ENCODE peak calls at places on chromosomes 4 and X, in five cellular contexts. One of them, this sample, is unnamed.

GRCh38 chr4:101944649-101945048 is 154.1 kb downstream of the BANK1 start:
- DNase-seq in cardiac muscle cell: no peak
- DNase-seq in colonic mucosa: no peak
- DNase-seq in SJSA1: no peak
- DNase-seq in upper lobe of left lung: peak
- DNase-seq in this sample: no peak

GRCh38 chrX:71941771-71942170 is 31.1 kb downstream of the NHSL2 start:
- DNase-seq in cardiac muscle cell: peak
- DNase-seq in colonic mucosa: no peak
- DNase-seq in SJSA1: no peak
- DNase-seq in upper lobe of left lung: no peak
- DNase-seq in this sample: no peak

GRCh38 chr4:145545538-145546224 is 64.0 kb downstream of the SMAD1 start:
- DNase-seq in cardiac muscle cell: peak
- DNase-seq in colonic mucosa: peak
- DNase-seq in SJSA1: no peak
- DNase-seq in upper lobe of left lung: peak
- DNase-seq in this sample: no peak

GRCh38 chrX:69014200-69014599 is 151.1 kb downstream of the PJA1 start:
- DNase-seq in cardiac muscle cell: peak
- DNase-seq in colonic mucosa: no peak
- DNase-seq in SJSA1: no peak
- DNase-seq in upper lobe of left lung: no peak
- DNase-seq in this sample: no peak

GRCh38 chr4:75985116-75985515 is 5.6 kb downstream of the SDAD1 start:
- DNase-seq in cardiac muscle cell: peak
- DNase-seq in colonic mucosa: no peak
- DNase-seq in SJSA1: peak
- DNase-seq in upper lobe of left lung: no peak
- DNase-seq in this sample: no peak

GRCh38 chrX:17860179-17860780 is 818 bp downstream of the RAI2 start:
- DNase-seq in cardiac muscle cell: no peak
- DNase-seq in colonic mucosa: no peak
- DNase-seq in SJSA1: no peak
- DNase-seq in upper lobe of left lung: no peak
- DNase-seq in this sample: no peak

GRCh38 chr4:75654905-75655304 is 18.3 kb downstream of the G3BP2 start:
- DNase-seq in cardiac muscle cell: no peak
- DNase-seq in colonic mucosa: no peak
- DNase-seq in SJSA1: no peak
- DNase-seq in upper lobe of left lung: no peak
- DNase-seq in this sample: no peak

GRCh38 chr4:142203505-142203904 is 567.1 kb downstream of the IL15 start:
- DNase-seq in cardiac muscle cell: no peak
- DNase-seq in colonic mucosa: no peak
- DNase-seq in SJSA1: no peak
- DNase-seq in upper lobe of left lung: no peak
- DNase-seq in this sample: no peak

GRCh38 chrX:19443886-19444530 is 71.3 kb downstream of the MAP3K15 start:
- DNase-seq in cardiac muscle cell: no peak
- DNase-seq in colonic mucosa: no peak
- DNase-seq in SJSA1: no peak
- DNase-seq in upper lobe of left lung: no peak
- DNase-seq in this sample: no peak

GRCh38 chr4:174224550-174224949 is 58.9 kb downstream of the FBXO8 start:
- DNase-seq in cardiac muscle cell: no peak
- DNase-seq in colonic mucosa: no peak
- DNase-seq in SJSA1: no peak
- DNase-seq in upper lobe of left lung: no peak
- DNase-seq in this sample: no peak

GRCh38 chrX:40646489-40647306 is 663 bp downstream of the CXorf38 start:
- DNase-seq in cardiac muscle cell: peak
- DNase-seq in colonic mucosa: peak
- DNase-seq in SJSA1: no peak
- DNase-seq in upper lobe of left lung: peak
- DNase-seq in this sample: no peak

GRCh38 chrX:71099736-71100135 is 4.1 kb downstream of the FOXO4 start:
- DNase-seq in cardiac muscle cell: no peak
- DNase-seq in colonic mucosa: no peak
- DNase-seq in SJSA1: no peak
- DNase-seq in upper lobe of left lung: no peak
- DNase-seq in this sample: no peak

GRCh38 chr4:123667496-123667895 is 270.9 kb downstream of the SPRY1 start:
- DNase-seq in cardiac muscle cell: no peak
- DNase-seq in colonic mucosa: no peak
- DNase-seq in SJSA1: no peak
- DNase-seq in upper lobe of left lung: no peak
- DNase-seq in this sample: no peak

GRCh38 chr4:28702571-28702970 is 1841.9 kb downstream of the STIM2 start:
- DNase-seq in cardiac muscle cell: no peak
- DNase-seq in colonic mucosa: no peak
- DNase-seq in SJSA1: no peak
- DNase-seq in upper lobe of left lung: no peak
- DNase-seq in this sample: no peak

GRCh38 chr4:87150498-87151261 is 69.7 kb downstream of the KLHL8 start:
- DNase-seq in cardiac muscle cell: peak
- DNase-seq in colonic mucosa: peak
- DNase-seq in SJSA1: peak
- DNase-seq in upper lobe of left lung: no peak
- DNase-seq in this sample: peak

GRCh38 chr4:52566136-52567031 is 92.7 kb downstream of the USP46 start:
- DNase-seq in cardiac muscle cell: no peak
- DNase-seq in colonic mucosa: no peak
- DNase-seq in SJSA1: peak
- DNase-seq in upper lobe of left lung: no peak
- DNase-seq in this sample: no peak

GRCh38 chr4:48602222-48602621 is 112.2 kb downstream of the ZAR1 start:
- DNase-seq in cardiac muscle cell: no peak
- DNase-seq in colonic mucosa: no peak
- DNase-seq in SJSA1: no peak
- DNase-seq in upper lobe of left lung: no peak
- DNase-seq in this sample: no peak

DNA sequence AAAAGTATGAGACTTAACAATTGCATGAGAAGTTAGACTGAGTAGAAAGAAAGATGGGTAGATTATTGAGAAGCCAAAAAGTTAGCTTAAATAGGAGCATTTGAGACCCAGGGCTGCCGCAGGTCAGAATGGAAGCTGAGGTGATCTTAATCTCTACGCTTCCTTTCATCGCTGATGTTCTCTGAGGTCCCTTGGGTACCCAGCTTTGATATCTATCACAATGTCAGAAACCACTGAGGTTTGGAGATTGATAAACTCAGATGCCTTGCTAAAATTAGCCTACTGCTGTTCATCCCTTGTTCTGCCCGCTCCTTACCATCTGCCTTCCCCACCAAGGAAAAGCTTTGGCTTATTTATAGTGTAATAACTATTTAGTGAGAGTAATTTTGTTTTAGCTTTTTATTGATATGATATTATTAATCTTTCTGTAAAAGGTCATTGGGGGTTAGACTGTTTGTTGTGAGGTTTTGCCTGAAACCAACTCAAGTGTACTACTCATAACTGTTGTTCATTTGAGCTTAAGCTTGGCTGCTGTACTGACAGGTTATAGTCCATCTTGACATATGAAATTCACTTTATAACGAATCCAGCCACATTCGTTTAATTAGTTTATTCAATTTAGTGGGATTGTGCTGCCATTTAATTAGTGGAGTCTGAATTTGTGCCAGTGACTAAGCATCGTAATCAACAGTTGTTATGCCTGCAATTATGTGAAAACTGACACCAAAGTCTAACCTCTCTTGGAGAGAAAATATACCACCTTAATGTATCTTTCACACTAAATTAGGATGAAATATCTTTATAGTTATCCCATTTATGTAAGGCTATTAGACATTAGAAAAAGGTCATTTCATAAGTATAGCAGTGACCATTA is 15.1 kb downstream of the MCUB start:
- DNase-seq in cardiac muscle cell: no peak
- DNase-seq in colonic mucosa: no peak
- DNase-seq in SJSA1: no peak
- DNase-seq in upper lobe of left lung: no peak
- DNase-seq in this sample: no peak
- H3K27ac ChIP-seq in cardiac muscle cell: no peak
- H3K27ac ChIP-seq in colonic mucosa: no peak
- H3K27ac ChIP-seq in SJSA1: no peak
- H3K27ac ChIP-seq in upper lobe of left lung: no peak
- H3K27ac ChIP-seq in this sample: no peak

DNA sequence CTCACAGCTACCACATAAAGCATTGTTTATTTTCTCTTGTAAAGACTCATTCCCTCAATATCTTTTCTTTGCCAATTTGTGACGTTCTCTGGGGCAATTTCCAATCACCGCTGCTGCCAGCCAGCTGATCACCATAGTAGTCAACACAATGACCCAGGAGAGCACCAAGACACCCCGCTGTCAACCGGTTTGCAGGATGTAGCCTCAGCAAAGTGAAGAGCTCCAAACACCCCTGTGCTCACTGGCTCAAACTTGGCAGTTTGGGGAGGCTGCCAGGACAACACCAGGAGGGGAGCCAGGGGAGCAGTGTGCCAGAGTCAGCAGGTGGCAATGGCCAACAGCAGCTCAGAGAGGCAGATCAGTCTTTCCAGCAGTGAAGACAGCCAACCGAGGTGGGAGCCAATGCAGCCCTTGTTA is 274.8 kb upstream of the GK2 start:
- DNase-seq in cardiac muscle cell: no peak
- DNase-seq in colonic mucosa: no peak
- DNase-seq in SJSA1: no peak
- DNase-seq in upper lobe of left lung: no peak
- DNase-seq in this sample: no peak
- H3K27ac ChIP-seq in cardiac muscle cell: no peak
- H3K27ac ChIP-seq in colonic mucosa: no peak
- H3K27ac ChIP-seq in SJSA1: no peak
- H3K27ac ChIP-seq in upper lobe of left lung: no peak
- H3K27ac ChIP-seq in this sample: no peak

GRCh38 chr4:11670304-11670703 is 241.6 kb upstream of the HS3ST1 start:
- DNase-seq in cardiac muscle cell: no peak
- DNase-seq in colonic mucosa: no peak
- DNase-seq in SJSA1: no peak
- DNase-seq in upper lobe of left lung: no peak
- DNase-seq in this sample: no peak
- H3K27ac ChIP-seq in cardiac muscle cell: no peak
- H3K27ac ChIP-seq in colonic mucosa: no peak
- H3K27ac ChIP-seq in SJSA1: no peak
- H3K27ac ChIP-seq in upper lobe of left lung: no peak
- H3K27ac ChIP-seq in this sample: no peak

DNA sequence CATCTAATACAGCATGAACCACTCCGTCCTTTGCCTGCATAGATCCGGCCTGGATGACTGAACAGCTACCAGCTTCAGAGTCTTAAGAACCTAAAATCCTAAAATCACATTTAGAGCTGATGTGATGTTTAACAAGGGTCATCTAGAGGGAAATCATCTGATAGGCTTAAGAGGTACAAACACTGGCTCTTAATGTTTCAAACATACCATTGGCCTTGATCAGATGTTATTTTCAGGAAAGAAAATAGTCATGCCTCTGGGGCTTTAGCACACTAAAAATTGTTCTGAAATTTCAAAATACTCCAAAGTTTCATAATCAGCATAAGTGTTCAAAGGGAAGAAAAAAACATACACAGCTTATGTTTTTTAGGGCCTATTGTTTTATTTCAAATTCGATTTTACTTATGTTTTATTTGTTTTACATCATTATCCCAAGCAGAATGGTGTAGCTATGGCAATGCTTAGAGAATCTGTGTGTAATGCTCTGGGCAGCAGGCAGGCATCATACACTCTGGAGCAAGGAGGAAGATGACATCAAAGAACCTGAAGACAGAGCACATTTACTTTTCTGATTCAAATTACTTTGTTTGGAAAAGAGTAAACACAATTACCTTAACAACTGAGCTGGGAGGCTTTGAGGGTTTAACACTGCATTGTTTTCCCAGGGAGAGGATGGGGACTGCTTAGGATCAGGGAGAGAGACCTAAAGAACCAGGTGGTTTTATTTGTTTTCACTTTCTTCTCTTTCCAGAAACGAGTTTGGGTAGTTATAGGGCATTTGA is 25.4 kb upstream of the LEF1 start:
- DNase-seq in cardiac muscle cell: no peak
- DNase-seq in colonic mucosa: no peak
- DNase-seq in SJSA1: no peak
- DNase-seq in upper lobe of left lung: no peak
- DNase-seq in this sample: no peak
- H3K27ac ChIP-seq in cardiac muscle cell: no peak
- H3K27ac ChIP-seq in colonic mucosa: no peak
- H3K27ac ChIP-seq in SJSA1: peak
- H3K27ac ChIP-seq in upper lobe of left lung: no peak
- H3K27ac ChIP-seq in this sample: no peak

GRCh38 chr4:78706302-78706701 is 69.8 kb upstream of the BMP2K start:
- DNase-seq in cardiac muscle cell: no peak
- DNase-seq in colonic mucosa: no peak
- DNase-seq in SJSA1: no peak
- DNase-seq in upper lobe of left lung: no peak
- DNase-seq in this sample: no peak
- H3K27ac ChIP-seq in cardiac muscle cell: no peak
- H3K27ac ChIP-seq in colonic mucosa: no peak
- H3K27ac ChIP-seq in SJSA1: no peak
- H3K27ac ChIP-seq in upper lobe of left lung: no peak
- H3K27ac ChIP-seq in this sample: no peak